ENCODE peak calls at places on chromosomes 11 and 22, in seven cellular contexts. N, S, Q, B, K, O and W are unnamed samples.

GRCh38 chr11:6516865-6517264 is 19.8 kb downstream of the DNHD1 start:
- DNase-seq in N (no peak), S (no peak), Q (no peak), B (no peak), K (no peak), O (no peak), W (no peak)

GRCh38 chr11:57359396-57359795 is 21.2 kb downstream of the P2RX3 start:
- DNase-seq in N (no peak), S (no peak), Q (no peak), B (no peak), K (no peak), O (no peak), W (no peak)

GRCh38 chr11:119999220-119999619 is 138.7 kb downstream of the TRIM29 start:
- DNase-seq in N (no peak), S (peak; percentile 5), Q (no peak), B (no peak), K (no peak), O (peak; percentile 21), W (no peak)

GRCh38 chr11:130156108-130157022 is 3.2 kb upstream of the ST14 start:
- DNase-seq in N (peak; percentile 32), S (peak; percentile 75), Q (no peak), B (no peak), K (peak; percentile 44), O (no peak), W (no peak)

GRCh38 chr11:46026616-46027293 is 94.5 kb downstream of the PHF21A start:
- DNase-seq in N (peak; percentile 57), S (peak; percentile 68), Q (no peak), B (no peak), K (peak; percentile 54), O (peak; percentile 64), W (no peak)

GRCh38 chr11:116177521-116178220 is 595.1 kb downstream of the BUD13 start:
- DNase-seq in N (no peak), S (no peak), Q (no peak), B (no peak), K (no peak), O (no peak), W (no peak)

GRCh38 chr11:130023204-130023603 is 20.6 kb upstream of the PRDM10 start:
- DNase-seq in N (peak; percentile 59), S (peak; percentile 60), Q (no peak), B (no peak), K (peak; percentile 62), O (peak; percentile 80), W (no peak)

GRCh38 chr22:35400335-35400680 is 368 bp downstream of the MCM5 start:
- DNase-seq in N (no peak), S (peak; percentile 41), Q (no peak), B (no peak), K (no peak), O (no peak), W (no peak)

GRCh38 chr11:30545507-30545906 is 40.6 kb downstream of the MPPED2 start:
- DNase-seq in N (no peak), S (no peak), Q (no peak), B (no peak), K (no peak), O (no peak), W (no peak)

GRCh38 chr22:45612940-45613339 is 58.7 kb upstream of the ATXN10 start:
- DNase-seq in N (peak; percentile 20), S (peak; percentile 34), Q (no peak), B (no peak), K (peak; percentile 49), O (no peak), W (no peak)

GRCh38 chr11:69060806-69061712 is 12.3 kb downstream of the TPCN2 start:
- DNase-seq in N (no peak), S (no peak), Q (no peak), B (no peak), K (no peak), O (no peak), W (no peak)

GRCh38 chr22:46309526-46310085 is 12.9 kb downstream of the GTSE1 start:
- DNase-seq in N (no peak), S (no peak), Q (no peak), B (no peak), K (no peak), O (no peak), W (no peak)

GRCh38 chr11:65879622-65880021 is at the start of gene CTSW:
- DNase-seq in N (no peak), S (no peak), Q (peak; percentile 14), B (no peak), K (no peak), O (no peak), W (no peak)

GRCh38 chr11:60923800-60924109 is 505 bp upstream of the TMEM132A start:
- DNase-seq in N (no peak), S (no peak), Q (no peak), B (no peak), K (no peak), O (no peak), W (no peak)
- H3K4me3 ChIP-seq in N (peak overlapping the region; percentile 78), S (no peak overlapping the region), Q (no peak overlapping the region), B (peak overlapping the region; percentile 82), K (peak overlapping the region; percentile 80), O (peak overlapping the region; percentile 79), W (peak overlapping the region; percentile 79)

GRCh38 chr11:12381875-12382274 is 4.5 kb downstream of the PARVA start:
- DNase-seq in N (no peak), S (no peak), Q (no peak), B (no peak), K (no peak), O (no peak), W (no peak)

GRCh38 chr11:12376259-12376971 is 956 bp upstream of the PARVA start:
- DNase-seq in N (peak; percentile 90), S (peak; percentile 89), Q (peak; percentile 69), B (peak; percentile 85), K (peak; percentile 89), O (no peak), W (peak; percentile 70)

GRCh38 chr11:12380565-12381325 is 3.4 kb downstream of the PARVA start:
- DNase-seq in N (no peak), S (no peak), Q (no peak), B (no peak), K (no peak), O (peak; percentile 65), W (no peak)

GRCh38 chr11:12377824-12378593 is 638 bp downstream of the PARVA start:
- DNase-seq in N (peak; percentile 87), S (peak; percentile 93), Q (peak; percentile 68), B (no peak), K (peak; percentile 89), O (peak; percentile 76), W (no peak)

DNA sequence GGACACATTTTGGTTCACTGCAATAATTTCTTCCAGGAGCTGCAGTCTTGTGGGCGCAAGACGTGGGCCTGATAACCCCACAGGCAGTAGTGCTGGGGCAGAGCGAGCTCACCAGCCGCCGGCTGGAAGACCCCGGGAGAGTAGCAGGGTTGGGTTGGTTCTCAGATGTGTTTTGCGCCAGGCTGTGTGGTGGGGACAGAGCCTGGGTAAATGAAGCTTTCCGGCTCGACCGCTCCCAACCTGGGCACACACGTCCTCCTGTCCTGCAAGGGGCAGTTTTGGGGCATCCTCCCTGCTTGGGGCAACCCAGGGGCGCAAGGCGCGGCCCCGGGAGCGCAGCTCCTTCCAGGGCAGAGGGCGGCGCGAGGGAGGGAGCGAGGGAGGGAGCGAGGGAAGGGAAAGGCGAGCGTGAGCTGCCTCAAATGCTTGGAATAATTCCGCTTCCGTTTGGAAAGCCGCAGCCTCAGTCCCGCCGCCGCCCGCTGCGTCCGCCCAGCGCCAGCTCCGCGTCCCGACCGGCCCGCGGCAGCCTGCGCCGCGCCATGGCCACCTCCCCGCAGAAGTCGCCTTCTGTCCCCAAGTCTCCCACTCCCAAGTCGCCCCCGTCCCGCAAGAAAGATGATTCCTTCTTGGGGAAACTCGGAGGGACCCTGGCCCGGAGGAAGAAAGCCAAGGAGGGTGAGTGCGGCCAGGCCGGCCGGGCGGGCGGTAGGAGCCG is at the start of gene PARVA:
- DNase-seq in N (peak; percentile 88), S (peak; percentile 94), Q (peak; percentile 72), B (no peak), K (peak; percentile 91), O (peak; percentile 47), W (peak; percentile 47)
- H3K4me3 ChIP-seq in N (peak within 1 kb of the TSS; percentile 69), S (peak within 1 kb of the TSS; percentile 75), Q (peak within 1 kb of the TSS; percentile 69), B (peak within 1 kb of the TSS; percentile 69), K (peak within 1 kb of the TSS; percentile 71), O (peak within 1 kb of the TSS; percentile 63), W (peak within 1 kb of the TSS; percentile 89)

GRCh38 chr11:47376543-47377371 is 1.6 kb downstream of the SPI1 start:
- DNase-seq in N (no peak), S (peak; percentile 23), Q (no peak), B (no peak), K (no peak), O (no peak), W (no peak)

GRCh38 chr11:47376183-47376542 is 2.2 kb downstream of the SPI1 start:
- DNase-seq in N (no peak), S (no peak), Q (no peak), B (no peak), K (no peak), O (no peak), W (no peak)

GRCh38 chr11:47378836-47379170 is 456 bp upstream of the SPI1 start:
- DNase-seq in N (no peak), S (no peak), Q (no peak), B (no peak), K (no peak), O (no peak), W (no peak)

GRCh38 chr11:47378011-47378835 is at the start of gene SPI1:
- DNase-seq in N (no peak), S (no peak), Q (no peak), B (no peak), K (no peak), O (no peak), W (no peak)

GRCh38 chr11:47377571-47378010 is 756 bp downstream of the SPI1 start:
- DNase-seq in N (no peak), S (no peak), Q (no peak), B (no peak), K (no peak), O (no peak), W (no peak)
- H3K4me3 ChIP-seq in N (no peak overlapping the region), S (no peak overlapping the region), Q (no peak overlapping the region), B (no peak overlapping the region), K (no peak overlapping the region), O (no peak overlapping the region), W (no peak overlapping the region)

DNA sequence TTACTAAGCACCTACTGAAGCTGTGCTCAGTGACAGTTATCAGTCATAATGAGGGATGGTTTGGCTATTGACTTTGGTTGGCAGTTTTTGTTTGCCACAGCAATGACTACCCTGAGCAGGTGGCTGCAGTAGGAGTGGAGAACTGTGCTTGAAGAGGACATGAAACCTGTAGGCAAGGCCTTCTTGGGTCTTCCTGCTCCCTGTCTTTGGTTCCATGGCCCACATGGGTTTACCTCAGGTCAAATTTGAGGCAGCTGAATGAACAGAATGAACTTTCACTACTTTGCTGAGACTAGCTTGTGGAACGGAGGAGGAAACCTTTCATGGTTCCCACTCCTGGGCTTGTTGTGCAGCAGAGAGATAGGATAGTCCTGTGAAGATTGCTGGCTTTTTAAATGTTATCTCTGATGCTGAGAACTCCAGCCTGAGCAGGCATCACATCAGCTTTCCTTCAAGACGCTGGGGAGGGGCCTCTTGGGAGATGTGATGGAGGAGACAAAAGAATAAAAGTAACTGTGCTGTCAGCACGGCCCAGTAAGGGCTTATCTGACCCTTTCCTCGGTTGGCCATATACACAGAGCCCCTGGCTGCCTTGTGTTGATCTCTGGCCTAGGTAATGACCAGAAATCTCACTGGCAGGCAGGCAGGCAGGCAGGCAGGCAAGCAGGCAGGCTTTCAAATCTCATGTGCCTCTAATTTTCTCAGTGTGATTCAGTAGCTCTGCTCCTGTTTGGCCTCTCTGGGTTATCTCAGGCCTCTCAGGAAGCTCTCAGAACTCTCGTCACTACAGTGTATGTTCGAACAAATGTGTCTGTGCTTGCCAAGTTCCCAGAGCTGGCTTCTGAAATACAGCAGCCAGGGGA is 12.0 kb downstream of the STIM1 start:
- DNase-seq in N (peak; percentile 80), S (no peak), Q (peak; percentile 24), B (no peak), K (peak; percentile 81), O (peak; percentile 69), W (no peak)
- H3K4me3 ChIP-seq in N (no peak overlapping the region), S (no peak overlapping the region), Q (no peak overlapping the region), B (no peak overlapping the region), K (no peak overlapping the region), O (no peak overlapping the region), W (no peak overlapping the region)